ENCODE peak calls at places on chromosomes 4 and X, in five cellular contexts. C is epithelial cell of esophagus, D is right atrium auricular region, W is AG10803, I is GM23338. F is an unnamed sample.

GRCh38 chrX:44495091-44495490 is 47.6 kb downstream of the FUNDC1 start:
- DNase-seq in C (no peak), W (no peak), I (no peak), D (no peak), F (no peak)

GRCh38 chrX:151793886-151794285 is 59.3 kb downstream of the CNGA2 start:
- DNase-seq in C (no peak), I (no peak), W (no peak), D (no peak), F (no peak)

GRCh38 chr4:15232725-15233597 is 194.9 kb upstream of the C1QTNF7 start:
- DNase-seq in C (peak), D (no peak), I (no peak), W (peak), F (no peak)

GRCh38 chr4:169439244-169439643 is 168.5 kb upstream of the SH3RF1 start:
- DNase-seq in I (no peak), C (no peak), W (peak), D (no peak), F (no peak)

GRCh38 chr4:340011-340410 is 2.4 kb downstream of the ZNF141 start:
- DNase-seq in I (peak), D (no peak), C (no peak), W (no peak), F (no peak)

GRCh38 chrX:124229374-124229773 is 103.1 kb upstream of the TEX13D start:
- DNase-seq in W (no peak), D (no peak), I (peak), C (no peak), F (no peak)

GRCh38 chrX:11273544-11273943 is 19.7 kb upstream of the AMELX start:
- DNase-seq in I (no peak), C (peak), W (peak), D (no peak), F (no peak)

GRCh38 chr4:35358001-35358584 is 886.2 kb downstream of the ARAP2 start:
- DNase-seq in I (peak), W (no peak), D (no peak), C (peak), F (peak)

DNA sequence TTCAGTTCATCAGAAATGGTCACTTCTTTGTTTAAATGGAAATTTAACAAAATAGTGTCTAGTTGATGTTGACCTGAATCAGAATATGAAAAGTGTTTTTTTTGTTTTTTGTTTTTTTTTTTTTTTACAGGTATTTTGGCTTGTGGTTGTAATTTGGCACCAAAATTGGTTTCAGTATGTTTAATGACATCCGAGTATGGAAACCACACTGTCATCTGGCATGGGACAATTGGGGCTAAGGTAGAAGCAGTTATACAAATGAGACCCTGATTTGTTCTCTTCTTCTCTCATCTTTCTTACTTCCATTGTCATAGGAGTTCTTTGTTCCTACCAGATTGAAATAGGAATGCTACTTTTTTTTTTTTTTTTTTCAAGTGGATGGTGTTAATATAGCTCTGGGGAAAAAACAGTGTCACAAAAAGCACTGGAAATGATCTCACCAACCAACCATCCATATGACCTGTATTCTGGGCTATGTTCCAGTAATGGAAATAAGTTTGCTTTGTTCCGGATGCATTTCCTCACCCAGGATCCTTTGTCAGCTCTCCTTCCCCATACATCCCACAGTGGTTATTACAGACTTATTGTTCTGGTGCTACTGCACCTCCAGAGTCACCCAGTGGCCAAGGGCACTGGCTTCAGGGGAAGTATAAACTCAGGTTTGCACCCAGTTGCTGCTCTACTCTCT is 95.8 kb downstream of the ATXN3L start:
- DNase-seq in D (no peak), W (peak), I (no peak), C (peak), F (peak)
- TF ChIP-seq CTCF in D (no peak), W (no peak), I (no peak), C (peak), F (no peak)

GRCh38 chr4:175536852-175537453 is 275.1 kb downstream of the GPM6A start:
- DNase-seq in C (peak), I (peak), W (peak), D (no peak), F (peak)
- TF ChIP-seq CTCF in C (peak), I (peak), W (peak), D (peak), F (peak)

DNA sequence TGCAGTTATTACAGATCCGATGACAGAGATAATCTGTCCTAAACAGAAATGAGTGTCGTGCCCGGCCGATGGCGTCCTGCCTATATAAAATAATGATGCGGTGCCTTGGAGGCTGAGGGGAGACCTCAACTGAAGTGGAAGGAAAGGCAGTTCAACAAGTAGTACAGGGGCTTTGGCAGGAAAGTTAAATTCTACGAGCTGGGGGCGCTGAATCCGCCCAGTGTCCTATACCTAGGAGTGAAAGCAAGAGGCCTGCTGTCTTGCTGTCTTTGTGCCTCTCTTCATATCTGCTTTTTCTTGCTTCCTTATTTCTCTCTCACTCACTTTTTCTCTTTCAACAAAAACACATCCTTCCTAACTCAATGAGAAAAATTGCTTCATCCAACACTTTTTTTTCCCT is 82.2 kb upstream of the PRPS2 start:
- DNase-seq in W (no peak), I (no peak), D (no peak), C (no peak), F (no peak)
- TF ChIP-seq CTCF in W (no peak), I (no peak), D (no peak), C (no peak), F (no peak)

GRCh38 chr4:127001898-127002297 is 630.9 kb upstream of the INTU start:
- DNase-seq in D (no peak), W (no peak), C (no peak), I (no peak), F (no peak)
- TF ChIP-seq CTCF in D (no peak), W (no peak), C (no peak), I (no peak), F (no peak)

GRCh38 chr4:186149872-186150271 is 41.5 kb upstream of the CYP4V2 start:
- DNase-seq in D (peak), I (peak), W (peak), C (peak), F (peak)
- TF ChIP-seq CTCF in D (peak), I (peak), W (peak), C (peak), F (peak)

GRCh38 chr4:155799794-155800123 is 40.9 kb downstream of the GUCY1B1 start:
- DNase-seq in I (no peak), W (no peak), C (no peak), D (no peak), F (no peak)
- TF ChIP-seq CTCF in I (no peak), W (no peak), C (no peak), D (no peak), F (no peak)

GRCh38 chr4:185224597-185224996 is 15.2 kb downstream of the SNX25 start:
- DNase-seq in C (no peak), W (no peak), D (no peak), I (no peak), F (no peak)
- TF ChIP-seq CTCF in C (peak), W (no peak), D (no peak), I (peak), F (no peak)

F was measured in MCF 10A.